ENCODE peak calls at places on chromosomes 5 and 9, in five cellular contexts. H, N, Q, D and I are unnamed samples.

GRCh38 chr9:18849186-18849724 is 183.8 kb downstream of the SAXO1 start:
- DNase-seq in H (no peak), N (no peak), Q (no peak), D (no peak), I (no peak)

GRCh38 chr5:111548992-111549649 is 36.8 kb upstream of the STARD4 start:
- DNase-seq in H (no peak), N (no peak), Q (no peak), D (peak; percentile 21), I (no peak)

GRCh38 chr9:124940521-124940893 is 376 bp downstream of the GOLGA1 start:
- DNase-seq in H (no peak), N (no peak), Q (no peak), D (no peak), I (no peak)

GRCh38 chr9:86902606-86903460 is 44.5 kb downstream of the GAS1 start:
- DNase-seq in H (no peak), N (no peak), Q (no peak), D (no peak), I (no peak)

GRCh38 chr9:121427899-121428298 is 57.8 kb upstream of the STOM start:
- DNase-seq in H (no peak), N (no peak), Q (no peak), D (no peak), I (no peak)

GRCh38 chr9:133522073-133522910 is 2.5 kb downstream of the MYMK start:
- DNase-seq in H (no peak), N (no peak), Q (no peak), D (no peak), I (no peak)

GRCh38 chr9:102483666-102484065 is 511.5 kb upstream of the CYLC2 start:
- DNase-seq in H (no peak), N (no peak), Q (no peak), D (no peak), I (no peak)

GRCh38 chr9:123423036-123423640 is 67.1 kb downstream of the CRB2 start:
- DNase-seq in H (no peak), N (no peak), Q (no peak), D (no peak), I (no peak)

GRCh38 chr5:123882946-123883345 is 371.0 kb downstream of the CSNK1G3 start:
- DNase-seq in H (no peak), N (no peak), Q (no peak), D (no peak), I (no peak)

GRCh38 chr9:22060831-22061383 is 51.8 kb upstream of the CDKN2B start:
- DNase-seq in H (no peak), N (no peak), Q (no peak), D (no peak), I (no peak)

GRCh38 chr5:14532180-14532579 is 49.4 kb upstream of the OTULINL start:
- DNase-seq in H (no peak), N (no peak), Q (no peak), D (no peak), I (no peak)

GRCh38 chr9:21267141-21267540 is 27.3 kb upstream of the IFNA14 start:
- DNase-seq in H (no peak), N (no peak), Q (no peak), D (no peak), I (no peak)

GRCh38 chr9:4519604-4520003 is 29.3 kb downstream of the SLC1A1 start:
- DNase-seq in H (no peak), N (no peak), Q (no peak), D (no peak), I (no peak)

GRCh38 chr5:124580925-124581821 is 165.3 kb downstream of the ZNF608 start:
- DNase-seq in H (no peak), N (no peak), Q (no peak), D (no peak), I (no peak)